ENCODE peak calls at places on chromosomes 7 and 10, in five cellular contexts. Z is AG04449, E is fibroblast of villous mesenchyme, Y is lung, G is AG10803. L is an unnamed sample.

GRCh38 chr7:21355406-21355874 is 72.4 kb upstream of the SP4 start:
- DNase-seq in Z (no peak), E (no peak), G (no peak), Y (no peak), L (no peak)

GRCh38 chr10:8602821-8603220 is 548.3 kb downstream of the GATA3 start:
- DNase-seq in E (no peak), Z (no peak), Y (no peak), G (no peak), L (no peak)

GRCh38 chr10:84548869-84549268 is 220.5 kb downstream of the CCSER2 start:
- DNase-seq in G (no peak), Z (no peak), Y (no peak), E (no peak), L (no peak)

GRCh38 chr7:158413962-158414961 is 173.4 kb downstream of the PTPRN2 start:
- DNase-seq in G (no peak), E (no peak), Z (no peak), Y (no peak), L (no peak)

GRCh38 chr10:31320598-31321211 is 1.7 kb downstream of the ZEB1 start:
- DNase-seq in E (peak), G (peak), Z (no peak), Y (peak), L (no peak)

GRCh38 chr7:130141161-130141857 is 63.9 kb downstream of the TMEM209 start:
- DNase-seq in G (peak), Z (no peak), E (peak), Y (peak), L (no peak)

GRCh38 chr10:108749042-108749441 is 1174.3 kb downstream of the XPNPEP1 start:
- DNase-seq in Y (no peak), G (no peak), Z (no peak), E (no peak), L (no peak)

GRCh38 chr7:124996778-124997177 is 67.2 kb upstream of the POT1 start:
- DNase-seq in Y (no peak), Z (no peak), G (peak), E (no peak), L (no peak)

GRCh38 chr7:132755538-132756481 is 179.5 kb upstream of the PLXNA4 start:
- DNase-seq in G (no peak), Z (no peak), Y (no peak), E (no peak), L (no peak)

GRCh38 chr7:43572516-43573049 is 10.3 kb upstream of the STK17A start:
- DNase-seq in Y (peak), G (peak), E (peak), Z (peak), L (peak)

GRCh38 chr7:137480824-137481365 is 137.4 kb upstream of the PTN start:
- DNase-seq in Y (no peak), Z (no peak), E (no peak), G (peak), L (no peak)

GRCh38 chr7:129144834-129145668 is 544 bp downstream of the TSPAN33 start:
- DNase-seq in Y (no peak), E (no peak), G (no peak), Z (no peak), L (no peak)

GRCh38 chr10:3162533-3162932 is 10.0 kb downstream of the PITRM1 start:
- DNase-seq in Z (no peak), E (no peak), G (no peak), Y (no peak), L (no peak)

GRCh38 chr10:71128311-71129010 is 83.9 kb upstream of the UNC5B start:
- DNase-seq in Y (no peak), G (no peak), Z (no peak), E (no peak), L (no peak)

GRCh38 chr10:23914641-23915040 is 294.3 kb upstream of the KIAA1217 start:
- DNase-seq in Y (no peak), Z (no peak), G (no peak), E (no peak), L (no peak)

GRCh38 chr7:41930538-41931262 is 227.8 kb upstream of the INHBA start:
- DNase-seq in Y (no peak), Z (no peak), E (peak), G (peak), L (no peak)

GRCh38 chr7:41933427-41933826 is 230.5 kb upstream of the INHBA start:
- DNase-seq in E (no peak), G (no peak), Z (no peak), Y (no peak), L (no peak)

GRCh38 chr7:41925946-41926345 is 223.1 kb upstream of the INHBA start:
- DNase-seq in Y (no peak), Z (no peak), G (peak), E (no peak), L (no peak)

GRCh38 chr7:41928781-41929180 is 225.9 kb upstream of the INHBA start:
- DNase-seq in Z (no peak), G (peak), E (peak), Y (no peak), L (no peak)

DNA sequence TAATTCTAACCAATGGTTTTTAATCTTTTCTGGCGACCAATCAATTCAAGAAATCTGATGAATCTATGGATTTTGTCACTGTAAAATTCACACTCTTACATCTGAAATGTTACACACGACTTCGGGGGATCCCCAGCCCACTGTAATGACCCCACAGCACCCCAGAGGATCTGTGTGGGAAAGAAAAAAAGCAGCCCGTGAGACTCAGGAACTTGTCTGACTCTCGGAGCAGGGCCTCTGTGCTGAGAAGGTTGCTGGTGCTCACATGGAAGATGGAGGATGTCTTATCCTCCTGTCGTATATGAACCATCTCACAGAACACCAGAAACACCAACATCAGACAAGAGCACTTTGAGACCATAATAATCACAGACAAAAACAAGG is 228.4 kb upstream of the INHBA start:
- DNase-seq in Y (no peak), G (no peak), Z (no peak), E (no peak), L (no peak)
- H3K4me3 ChIP-seq in Y (no peak), G (no peak), Z (no peak), E (no peak), L (no peak)

GRCh38 chr7:20320786-20321185 is 9.9 kb upstream of the ITGB8 start:
- DNase-seq in G (no peak), Z (no peak), E (no peak), Y (no peak), L (no peak)
- TF ChIP-seq CTCF in G (no peak), Z (no peak), E (no peak), Y (no peak), L (no peak)

DNA sequence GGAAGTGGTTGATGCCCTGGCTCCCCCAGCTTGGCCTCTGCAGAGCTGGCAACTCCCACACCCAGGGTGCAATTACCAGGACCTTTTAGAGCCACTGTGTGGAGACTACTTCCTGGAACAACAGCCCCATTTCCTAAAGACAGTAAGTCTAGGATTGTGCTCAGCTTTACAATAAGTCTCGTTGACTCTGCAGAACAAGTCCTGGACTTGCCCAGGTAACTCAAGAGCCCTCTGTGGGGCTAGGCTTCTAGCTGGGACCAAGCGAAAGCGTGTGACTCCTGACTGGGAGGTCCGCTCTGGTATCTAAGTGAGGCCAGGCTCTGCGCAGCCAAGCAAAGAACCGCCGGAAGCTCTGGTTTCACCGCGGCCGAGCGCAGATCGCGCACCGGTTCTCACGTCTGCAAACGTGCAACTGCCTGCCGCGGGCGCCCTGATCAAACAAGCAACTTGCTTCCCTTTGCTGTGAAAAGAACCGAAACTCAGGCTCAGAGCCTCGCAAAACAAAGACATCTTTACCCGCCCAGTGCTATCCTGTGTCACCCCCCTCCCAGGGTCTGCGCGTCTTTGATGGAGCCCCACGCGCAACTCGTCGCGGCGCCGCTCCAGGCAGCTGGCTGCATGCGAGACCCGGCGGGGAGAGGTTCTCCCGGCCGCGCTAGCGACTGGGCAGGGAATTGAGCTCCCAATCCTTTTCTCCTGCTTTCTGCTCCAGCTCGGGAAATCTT is 4.4 kb upstream of the PDLIM1 start:
- DNase-seq in Z (no peak), Y (peak), G (peak), E (peak), L (no peak)
- H3K4me3 ChIP-seq in Z (peak), Y (no peak), G (peak), E (peak), L (peak)

GRCh38 chr7:29247962-29248236 is 53.3 kb downstream of the CHN2 start:
- DNase-seq in G (no peak), Z (no peak), E (no peak), Y (no peak), L (no peak)

GRCh38 chr7:29239638-29240037 is 45.1 kb downstream of the CHN2 start:
- DNase-seq in E (no peak), Z (no peak), G (no peak), Y (no peak), L (no peak)

GRCh38 chr7:29248713-29249382 is 54.3 kb downstream of the CHN2 start:
- DNase-seq in G (no peak), Y (no peak), E (no peak), Z (no peak), L (no peak)

GRCh38 chr7:29247232-29247961 is 52.8 kb downstream of the CHN2 start:
- DNase-seq in G (no peak), Y (no peak), E (no peak), Z (no peak), L (no peak)

DNA sequence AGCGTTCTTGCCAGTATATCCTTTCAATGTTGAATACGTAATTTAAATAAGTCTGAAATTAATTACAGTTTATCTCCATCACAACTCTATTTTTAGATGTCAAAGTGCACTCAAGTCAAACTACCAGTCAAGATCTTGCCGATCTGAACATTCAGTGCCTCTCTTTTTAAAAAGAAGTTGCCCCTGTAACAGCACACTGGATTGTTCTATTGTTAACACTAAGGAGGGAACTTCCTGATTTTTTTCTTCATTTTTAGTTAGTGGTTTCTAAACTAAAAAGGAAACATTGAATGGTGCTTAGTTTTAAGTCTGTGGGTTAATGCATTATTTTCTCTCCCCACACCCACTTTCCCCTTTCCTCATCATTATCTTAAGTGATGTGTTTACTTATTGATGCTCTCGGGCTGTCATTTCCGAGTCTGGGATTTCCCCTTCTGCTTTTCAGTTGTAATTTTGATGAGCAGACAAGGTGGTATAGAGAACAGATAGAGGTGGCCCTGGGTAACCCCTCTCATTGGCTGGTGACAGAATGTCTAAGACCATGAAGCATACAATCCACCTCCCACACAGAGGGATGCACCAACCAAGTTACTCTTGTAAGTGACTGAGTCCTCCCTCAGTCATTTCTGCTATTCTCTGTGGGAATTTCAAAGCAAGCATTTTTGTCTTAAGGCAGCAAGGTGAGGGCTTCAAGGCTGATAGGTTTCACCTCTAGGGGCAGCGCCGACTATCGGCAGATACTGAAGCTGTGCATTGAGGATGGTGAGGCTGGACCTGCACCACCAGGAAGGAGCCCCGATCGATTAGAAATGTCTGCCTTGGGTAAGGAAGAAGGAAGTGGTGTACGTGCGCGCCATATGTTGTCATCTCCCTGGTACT is 49.4 kb downstream of the CHN2 start:
- DNase-seq in Y (no peak), Z (no peak), G (no peak), E (no peak), L (no peak)
- TF ChIP-seq CTCF in Y (no peak), Z (no peak), G (no peak), E (peak), L (no peak)

L was measured in AG09309.